ENCODE peak calls at places on chromosomes 12 and 14, in four cellular contexts. E is K562, C is HepG2, I is H1. J is an unnamed sample.

GRCh38 chr14:58200480-58200841 is 512 bp downstream of the ACTR10 start:
- DNase-seq in E (no peak), C (no peak), I (no peak), J (no peak)

GRCh38 chr14:72743626-72744025 is 150.3 kb downstream of the DPF3 start:
- DNase-seq in E (no peak), C (no peak), I (peak; percentile 27), J (no peak)

GRCh38 chr14:49051328-49052060 is 534.7 kb downstream of the RPS29 start:
- DNase-seq in E (no peak), C (no peak), I (no peak), J (no peak)

GRCh38 chr14:67934087-67934486 is 114.5 kb downstream of the RAD51B start:
- DNase-seq in E (peak; percentile 41), C (peak; percentile 62), I (no peak), J (peak; percentile 89)

GRCh38 chr12:115273446-115273845 is 589.5 kb upstream of the TBX3 start:
- DNase-seq in E (no peak), C (no peak), I (no peak), J (no peak)

GRCh38 chr12:109134186-109134917 is 18.0 kb downstream of the ACACB start:
- DNase-seq in E (peak; percentile 65), C (no peak), I (peak; percentile 74), J (no peak)

GRCh38 chr12:38898001-38898684 is 7.2 kb downstream of the CPNE8 start:
- DNase-seq in E (no peak), C (no peak), I (no peak), J (no peak)

GRCh38 chr12:93964936-93965335 is 183.4 kb upstream of the PLXNC1 start:
- DNase-seq in E (no peak), C (no peak), I (no peak), J (no peak)

GRCh38 chr12:26939192-26939832 is 1.0 kb downstream of the FGFR1OP2 start:
- DNase-seq in E (no peak), C (no peak), I (no peak), J (peak; percentile 40)

GRCh38 chr12:76820888-76821482 is 57.1 kb downstream of the ZDHHC17 start:
- DNase-seq in E (peak; percentile 34), C (peak; percentile 35), I (no peak), J (peak; percentile 11)

GRCh38 chr12:108854453-108855283 is 2.7 kb downstream of the SSH1 start:
- DNase-seq in E (peak; percentile 38), C (no peak), I (no peak), J (peak; percentile 98)

GRCh38 chr14:36717363-36717762 is 55.7 kb downstream of the PAX9 start:
- DNase-seq in E (no peak), C (peak; percentile 21), I (peak; percentile 57), J (no peak)

DNA sequence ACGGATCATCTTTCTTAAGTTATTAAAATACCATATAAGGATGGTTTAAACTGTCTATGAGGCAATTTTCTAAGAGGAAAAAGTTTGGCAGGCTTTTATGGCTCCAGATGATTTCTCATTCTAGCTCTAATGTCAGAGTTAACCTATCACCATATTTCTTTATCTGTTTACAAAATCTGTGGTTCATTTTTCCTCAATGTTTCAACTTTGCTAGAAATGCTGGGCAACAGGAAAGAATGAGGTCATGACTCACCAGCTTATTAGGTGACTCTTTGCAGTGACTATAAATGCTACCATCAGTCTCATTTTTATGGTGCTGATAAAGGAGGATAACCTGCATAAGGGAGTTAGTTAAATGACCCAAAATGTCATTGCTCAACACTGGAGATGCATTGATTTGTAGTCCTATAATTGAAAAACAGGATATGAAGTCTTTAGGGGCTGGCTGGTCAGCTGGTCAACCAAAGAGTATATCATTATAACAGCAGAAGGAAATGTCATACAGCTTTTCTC is 45.3 kb upstream of the RAP1B start:
- DNase-seq in E (no peak), C (no peak), I (no peak), J (peak; percentile 86)
- TF ChIP-seq JUN in E (peak; percentile 82), C (no peak), I (no peak), J (peak; percentile 93)

GRCh38 chr14:105476937-105477658 is 2.5 kb downstream of the CRIP2 start:
- DNase-seq in E (no peak), C (no peak), I (no peak), J (peak; percentile 35)

GRCh38 chr14:105475269-105475915 is 771 bp downstream of the CRIP2 start:
- DNase-seq in E (no peak), C (no peak), I (no peak), J (peak; percentile 77)

GRCh38 chr14:105477659-105478623 is 3.3 kb downstream of the CRIP2 start:
- DNase-seq in E (peak; percentile 53), C (no peak), I (no peak), J (no peak)

GRCh38 chr14:105474478-105475268 is at the start of gene CRIP2:
- DNase-seq in E (peak; percentile 83), C (no peak), I (peak; percentile 73), J (peak; percentile 41)

GRCh38 chr14:105475916-105476845 is 1.6 kb downstream of the CRIP2 start:
- DNase-seq in E (no peak), C (peak; percentile 57), I (no peak), J (peak; percentile 81)
- H3K27me3 ChIP-seq in E (no peaks in the 10 kb centered on the region), C (no peaks in the 10 kb centered on the region), I (peaks cover 62% of the 10 kb centered on the region), J (no peaks in the 10 kb centered on the region)

GRCh38 chr14:88005978-88006851 is 1.3 kb downstream of the GPR65 start:
- DNase-seq in E (no peak), C (no peak), I (no peak), J (no peak)
- TF ChIP-seq JUN in E (no peak), C (no peak), I (no peak), J (no peak)

DNA sequence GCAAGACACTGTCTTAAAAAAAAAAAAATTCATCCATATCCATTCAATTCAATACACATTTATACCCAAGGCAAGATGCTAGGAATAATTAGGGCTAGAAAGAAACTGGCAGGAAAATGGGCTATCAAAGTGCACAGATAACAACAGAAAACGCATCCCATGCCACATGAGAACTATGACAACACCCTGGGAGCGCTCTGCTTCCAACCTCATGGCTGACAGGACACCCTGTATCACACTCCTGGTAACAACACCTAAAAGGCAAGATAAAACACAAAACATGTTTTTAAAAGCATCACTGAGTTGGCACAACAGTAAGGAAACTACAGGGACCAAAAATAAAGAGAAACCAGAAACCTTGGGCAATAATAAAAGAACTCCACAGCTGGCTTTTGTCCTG is 54.9 kb downstream of the ZFYVE21 start:
- DNase-seq in E (no peak), C (no peak), I (no peak), J (no peak)
- H3K27me3 ChIP-seq in E (no peaks in the 10 kb centered on the region), C (no peaks in the 10 kb centered on the region), I (no peaks in the 10 kb centered on the region), J (no peaks in the 10 kb centered on the region)

GRCh38 chr14:101826359-101826758 is 64.8 kb downstream of the PPP2R5C start:
- DNase-seq in E (no peak), C (no peak), I (no peak), J (no peak)

GRCh38 chr14:101824339-101824727 is 62.8 kb downstream of the PPP2R5C start:
- DNase-seq in E (no peak), C (no peak), I (no peak), J (peak; percentile 31)

GRCh38 chr14:101828038-101828437 is 66.5 kb downstream of the PPP2R5C start:
- DNase-seq in E (no peak), C (no peak), I (no peak), J (no peak)

GRCh38 chr14:101825797-101826196 is 64.3 kb downstream of the PPP2R5C start:
- DNase-seq in E (no peak), C (no peak), I (no peak), J (no peak)

DNA sequence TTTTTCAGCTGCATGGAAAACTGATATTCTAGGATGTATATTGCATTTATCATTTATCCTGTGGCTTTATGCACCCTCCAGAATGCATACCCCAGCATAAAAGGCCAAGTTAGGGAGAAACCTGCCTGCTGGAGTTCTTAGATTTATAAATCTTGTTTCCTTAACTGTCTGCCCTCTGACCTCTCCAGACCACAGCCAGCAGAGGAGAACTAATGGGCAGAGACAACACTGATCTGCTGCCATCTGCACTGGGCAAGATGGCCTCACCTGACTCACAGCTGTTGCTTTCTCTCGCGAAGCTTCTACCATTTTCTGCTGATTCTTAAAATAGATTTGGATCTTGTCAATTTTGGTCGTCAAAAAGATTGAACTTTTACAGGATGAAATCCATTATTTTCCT is 65.8 kb downstream of the PPP2R5C start:
- DNase-seq in E (no peak), C (no peak), I (no peak), J (no peak)
- TF ChIP-seq JUN in E (no peak), C (no peak), I (no peak), J (no peak)

GRCh38 chr12:48024735-48025134 is 20.5 kb upstream of the COL2A1 start:
- DNase-seq in E (no peak), C (no peak), I (peak; percentile 30), J (no peak)
- H3K27me3 ChIP-seq in E (peaks cover 10% of the 10 kb centered on the region), C (peaks cover 3% of the 10 kb centered on the region), I (peaks cover 96% of the 10 kb centered on the region), J (peaks cover 31% of the 10 kb centered on the region)